ENCODE peak calls at places on chromosome 12, in six cellular contexts. Z, X, C, E, Y and P are unnamed samples.

GRCh38 chr12:58888131-58888783 is 32.0 kb downstream of the LRIG3 start:
- DNase-seq in Z (no peak), X (no peak), C (no peak), E (no peak), Y (peak), P (no peak)

GRCh38 chr12:92330654-92331053 is 185.0 kb upstream of the BTG1 start:
- DNase-seq in Z (no peak), X (no peak), C (no peak), E (no peak), Y (no peak), P (no peak)

GRCh38 chr12:58367041-58367440 is 425.7 kb downstream of the ATP23 start:
- DNase-seq in Z (no peak), X (no peak), C (no peak), E (no peak), Y (peak), P (no peak)

GRCh38 chr12:69071091-69071370 is 138.1 kb upstream of the CPM start:
- DNase-seq in Z (no peak), X (no peak), C (no peak), E (no peak), Y (no peak), P (no peak)

GRCh38 chr12:42144174-42144423 is 575 bp downstream of the GXYLT1 start:
- DNase-seq in Z (no peak), X (peak), C (peak), E (no peak), Y (no peak), P (no peak)

GRCh38 chr12:13173537-13173936 is 23.0 kb upstream of the EMP1 start:
- DNase-seq in Z (peak), X (no peak), C (peak), E (no peak), Y (peak), P (no peak)

GRCh38 chr12:86264451-86265328 is 8.5 kb upstream of the MGAT4C start:
- DNase-seq in Z (peak), X (peak), C (no peak), E (no peak), Y (no peak), P (peak)

GRCh38 chr12:124457287-124458219 is 109.9 kb downstream of the NCOR2 start:
- DNase-seq in Z (peak), X (peak), C (peak), E (no peak), Y (peak), P (no peak)

GRCh38 chr12:2027379-2027778 is 23.1 kb upstream of the DCP1B start:
- DNase-seq in Z (no peak), X (no peak), C (no peak), E (no peak), Y (no peak), P (no peak)

GRCh38 chr12:74624206-74624605 is 86.6 kb downstream of the ATXN7L3B start:
- DNase-seq in Z (no peak), X (no peak), C (no peak), E (no peak), Y (no peak), P (no peak)

GRCh38 chr12:49230810-49231209 is 34.1 kb upstream of the TUBA1C start:
- DNase-seq in Z (no peak), X (no peak), C (peak), E (no peak), Y (no peak), P (no peak)
- TF ChIP-seq CTCF in Z (no peak), X (no peak), C (no peak), E (no peak), Y (no peak), P (no peak)

GRCh38 chr12:109934026-109934425 is 34.0 kb downstream of the TCHP start:
- DNase-seq in Z (no peak), X (no peak), C (no peak), E (no peak), Y (no peak), P (no peak)
- TF ChIP-seq CTCF in Z (no peak), X (peak), C (no peak), E (peak), Y (peak), P (no peak)

GRCh38 chr12:49341777-49342065 is 4.7 kb upstream of the C1QL4 start:
- DNase-seq in Z (no peak), X (peak), C (no peak), E (no peak), Y (no peak), P (no peak)

GRCh38 chr12:49340971-49341776 is 4.2 kb upstream of the C1QL4 start:
- DNase-seq in Z (no peak), X (no peak), C (no peak), E (no peak), Y (no peak), P (no peak)

GRCh38 chr12:49340095-49340870 is 3.3 kb upstream of the C1QL4 start:
- DNase-seq in Z (no peak), X (no peak), C (no peak), E (no peak), Y (no peak), P (no peak)

GRCh38 chr12:49342914-49343731 is 3.6 kb upstream of the DNAJC22 start:
- DNase-seq in Z (no peak), X (peak), C (no peak), E (no peak), Y (no peak), P (peak)

DNA sequence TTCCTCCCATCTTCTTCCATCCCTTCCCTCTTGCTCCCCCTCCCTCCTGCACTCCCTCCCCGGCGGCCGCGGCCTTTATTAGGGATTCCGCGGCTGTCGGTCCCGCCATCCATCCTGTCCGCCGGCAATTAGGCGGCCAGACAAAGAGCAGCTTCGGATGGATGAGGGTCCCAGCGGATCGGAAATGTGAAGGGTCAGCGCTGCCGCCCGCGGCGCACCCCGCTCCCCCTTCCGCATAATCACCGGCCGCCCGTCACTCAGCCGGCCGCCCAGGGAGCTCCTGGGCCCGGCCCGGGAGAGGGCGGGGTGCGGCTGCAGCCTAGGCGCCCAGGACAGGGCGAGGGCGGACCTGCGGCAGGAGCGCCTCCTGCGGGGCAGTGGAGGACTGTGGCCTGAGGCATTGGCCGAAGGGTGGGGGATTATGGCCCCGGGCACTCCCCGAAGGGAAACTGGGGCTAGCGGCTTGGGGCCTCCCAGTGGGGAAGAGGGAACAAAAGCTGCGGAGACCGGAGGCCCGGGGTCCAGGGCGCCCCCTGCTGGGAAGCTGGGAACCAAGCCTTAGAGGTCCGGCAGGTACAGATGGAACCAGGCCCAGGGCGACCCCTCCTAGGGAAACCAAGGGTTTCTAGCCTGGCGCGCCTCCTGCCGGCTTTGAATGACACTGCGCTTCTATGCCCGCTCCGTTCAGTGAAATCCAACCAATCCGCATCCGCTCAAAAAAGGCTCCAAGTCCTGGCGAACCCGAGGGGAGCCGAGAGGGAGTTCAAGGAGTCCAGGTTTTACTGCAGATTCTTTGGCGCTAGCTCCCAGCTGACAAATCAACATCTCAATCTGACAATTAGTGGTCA is 4.4 kb upstream of the DNAJC22 start:
- DNase-seq in Z (peak), X (peak), C (peak), E (peak), Y (peak), P (peak)
- TF ChIP-seq CTCF in Z (peak), X (peak), C (peak), E (peak), Y (peak), P (peak)

GRCh38 chr12:111482464-111482863 is 76.7 kb downstream of the SH2B3 start:
- DNase-seq in Z (no peak), X (no peak), C (no peak), E (no peak), Y (no peak), P (no peak)
- TF ChIP-seq CTCF in Z (no peak), X (no peak), C (no peak), E (peak), Y (no peak), P (no peak)

GRCh38 chr12:52692253-52692652 is 11.1 kb downstream of the KRT77 start:
- DNase-seq in Z (no peak), X (peak), C (no peak), E (no peak), Y (no peak), P (no peak)
- TF ChIP-seq CTCF in Z (no peak), X (no peak), C (no peak), E (peak), Y (no peak), P (no peak)

DNA sequence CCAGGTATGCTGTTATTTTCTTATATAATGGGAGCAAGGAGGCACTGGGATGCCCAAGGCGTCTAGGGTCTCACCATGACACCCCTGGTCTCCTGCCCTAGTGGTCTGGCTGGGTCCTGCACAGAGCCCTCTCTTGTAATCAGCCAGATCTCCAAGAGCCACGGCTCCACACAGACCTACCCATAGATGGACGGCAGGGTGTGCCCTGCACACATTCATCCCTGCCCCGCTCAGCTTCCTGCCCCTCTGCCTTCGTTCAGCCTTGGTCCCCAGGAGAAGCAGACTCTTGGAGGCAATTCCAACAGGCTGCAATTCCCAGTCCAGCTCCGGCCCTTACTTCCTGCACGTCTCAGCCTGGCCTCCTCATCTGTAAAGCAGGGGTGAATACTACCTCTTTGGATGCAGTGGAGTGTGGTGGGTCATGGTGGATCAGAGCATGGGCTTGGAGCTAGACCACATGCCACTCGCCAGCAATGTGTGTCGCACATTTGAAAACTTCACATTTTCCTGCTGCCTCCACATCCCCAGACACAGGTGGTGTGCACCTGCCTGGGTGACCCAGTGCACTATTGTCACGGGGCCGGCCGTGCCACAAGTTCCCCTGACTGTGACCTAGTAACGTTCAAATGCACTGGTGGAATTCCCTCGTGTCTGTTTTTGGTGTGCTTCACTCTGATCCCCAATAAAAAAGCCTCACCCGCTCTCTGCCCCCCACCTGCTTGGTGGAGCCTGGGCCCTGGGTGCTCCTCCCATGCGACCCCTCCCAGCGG is 171.1 kb upstream of the PRMT8 start:
- DNase-seq in Z (no peak), X (no peak), C (no peak), E (no peak), Y (no peak), P (no peak)
- TF ChIP-seq CTCF in Z (no peak), X (no peak), C (no peak), E (peak), Y (no peak), P (peak)

GRCh38 chr12:47408171-47408871 is 297.5 kb downstream of the RPAP3 start:
- DNase-seq in Z (no peak), X (no peak), C (peak), E (no peak), Y (no peak), P (no peak)
- TF ChIP-seq CTCF in Z (peak), X (peak), C (peak), E (no peak), Y (no peak), P (no peak)

GRCh38 chr12:27524839-27525238 is 833 bp downstream of the PPFIBP1 start:
- DNase-seq in Z (no peak), X (no peak), C (no peak), E (no peak), Y (no peak), P (no peak)
- TF ChIP-seq CTCF in Z (no peak), X (no peak), C (no peak), E (no peak), Y (no peak), P (no peak)